ENCODE peak calls at places on chromosomes 6 and 20, in eight cellular contexts. Q, D, R, O, Y, Z, B and P are unnamed samples.

GRCh38 chr6:18081025-18081668 is 41.3 kb downstream of the NHLRC1 start:
- DNase-seq in B (no peak), O (no peak), Y (no peak), R (no peak), Q (no peak), Z (no peak), D (no peak), P (no peak)

GRCh38 chr6:137415127-137415833 is 78.9 kb downstream of the OLIG3 start:
- DNase-seq in R (peak; percentile 42), Q (peak; percentile 65), Z (peak; percentile 62), O (peak; percentile 28), D (peak; percentile 65), Y (peak; percentile 31), B (peak; percentile 52), P (peak; percentile 46)

GRCh38 chr6:31070711-31071197 is 41.6 kb downstream of the C6orf15 start:
- DNase-seq in Y (no peak), Q (peak; percentile 41), O (peak; percentile 56), Z (peak; percentile 58), D (no peak), B (peak; percentile 61), R (no peak), P (no peak)

GRCh38 chr6:82751718-82752117 is 313.9 kb downstream of the UBE3D start:
- DNase-seq in Z (no peak), Q (no peak), D (no peak), R (no peak), B (no peak), Y (no peak), O (no peak), P (no peak)

GRCh38 chr20:57659131-57659788 is 39.0 kb upstream of the ZBP1 start:
- DNase-seq in O (no peak), Y (peak; percentile 7), B (peak; percentile 34), Q (peak; percentile 18), D (peak; percentile 27), Z (no peak), R (no peak), P (no peak)

GRCh38 chr6:79984261-79984660 is 20.2 kb upstream of the TTK start:
- DNase-seq in R (peak; percentile 3), D (no peak), Q (no peak), O (peak; percentile 16), Z (no peak), B (no peak), Y (no peak), P (no peak)

GRCh38 chr20:25291432-25292133 is 43.7 kb downstream of the PYGB start:
- DNase-seq in B (no peak), Z (peak; percentile 33), D (peak; percentile 42), Y (no peak), O (no peak), Q (no peak), R (no peak), P (no peak)

GRCh38 chr6:3290501-3291211 is 31.9 kb downstream of the PSMG4 start:
- DNase-seq in Q (no peak), Y (no peak), D (peak; percentile 46), Z (peak; percentile 8), O (no peak), R (no peak), B (no peak), P (no peak)

GRCh38 chr6:52050051-52050405 is 37.4 kb downstream of the PKHD1 start:
- DNase-seq in B (no peak), Y (no peak), D (no peak), Z (no peak), R (no peak), O (no peak), Q (no peak), P (no peak)

DNA sequence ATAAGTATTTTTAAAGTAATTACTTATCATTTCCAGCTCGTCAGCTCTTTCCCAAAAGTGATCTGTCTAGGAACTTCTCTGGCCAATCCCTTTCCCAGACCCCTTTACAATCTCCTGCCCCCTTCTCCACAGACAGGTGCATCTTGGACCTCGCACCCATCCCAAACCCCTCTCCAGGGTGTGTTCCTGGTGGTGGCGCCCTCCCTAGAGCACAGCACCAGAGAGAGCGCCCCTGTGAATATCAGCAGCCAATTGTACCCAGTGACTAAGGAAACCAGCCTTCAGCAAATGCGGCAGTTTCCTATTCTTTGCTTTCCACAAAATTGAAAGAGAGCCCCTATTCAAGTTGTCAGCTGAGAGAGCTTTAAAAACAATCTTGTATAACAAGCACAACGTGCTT is 157.7 kb downstream of the RNASET2 start:
- DNase-seq in D (no peak), R (no peak), Z (no peak), Y (no peak), Q (no peak), O (no peak), B (peak; percentile 20), P (no peak)
- H3K27ac ChIP-seq in D (no peak overlapping the region), R (no peak overlapping the region), Z (no peak overlapping the region), Y (no peak overlapping the region), Q (no peak overlapping the region), O (no peak overlapping the region), B (no peak overlapping the region), P (no peak overlapping the region)

GRCh38 chr6:142700676-142701185 is 244.2 kb downstream of the HIVEP2 start:
- DNase-seq in O (no peak), B (no peak), Y (no peak), D (no peak), Z (no peak), R (no peak), Q (no peak), P (no peak)

GRCh38 chr6:142700032-142700431 is 244.9 kb downstream of the HIVEP2 start:
- DNase-seq in Z (no peak), O (no peak), Y (no peak), R (no peak), D (no peak), Q (no peak), B (no peak), P (no peak)

GRCh38 chr6:142702501-142703460 is 242.2 kb downstream of the HIVEP2 start:
- DNase-seq in Y (no peak), D (peak; percentile 62), O (no peak), R (no peak), Z (peak; percentile 13), Q (no peak), B (no peak), P (no peak)

GRCh38 chr6:142706200-142706599 is 238.8 kb downstream of the HIVEP2 start:
- DNase-seq in Y (no peak), O (no peak), Q (no peak), D (no peak), B (no peak), R (no peak), Z (no peak), P (no peak)

DNA sequence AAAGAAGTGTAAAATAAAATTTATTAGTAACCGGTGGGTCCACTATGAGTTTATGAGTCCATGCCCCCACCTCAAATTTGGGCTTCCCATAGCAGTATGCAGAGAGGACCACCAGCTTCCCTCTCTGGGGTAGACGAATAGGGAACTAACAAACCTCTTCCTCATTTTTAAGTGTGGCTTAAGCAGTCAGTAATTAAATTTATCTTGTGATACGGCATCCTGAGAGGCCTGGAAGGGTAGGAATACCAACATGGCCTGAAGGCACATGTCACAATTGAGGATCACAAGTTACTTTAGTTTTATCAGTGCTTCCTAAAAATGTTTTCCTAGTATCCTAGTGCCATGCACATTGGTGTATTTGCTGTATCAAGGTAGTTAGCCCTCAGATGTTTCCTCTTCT is 239.9 kb downstream of the HIVEP2 start:
- DNase-seq in Z (no peak), Q (no peak), R (no peak), B (no peak), D (no peak), O (no peak), Y (no peak), P (no peak)
- H3K4me1 ChIP-seq in Z (no peaks in the 10 kb centered on the region), Q (peaks cover 5% of the 10 kb centered on the region), R (no peaks in the 10 kb centered on the region), B (no peaks in the 10 kb centered on the region), D (no peaks in the 10 kb centered on the region), O (no peaks in the 10 kb centered on the region), Y (no peaks in the 10 kb centered on the region), P (no peaks in the 10 kb centered on the region)

GRCh38 chr20:45890077-45890996 is 671 bp downstream of the NEURL2 start:
- DNase-seq in O (no peak), Q (peak; percentile 83), Z (peak; percentile 85), R (no peak), D (peak; percentile 93), Y (peak; percentile 74), B (peak; percentile 86), P (peak; percentile 52)
- H3K27ac ChIP-seq in O (peak overlapping the region; percentile 77), Q (peak overlapping the region; percentile 87), Z (peak overlapping the region; percentile 72), R (peak overlapping the region; percentile 63), D (peak overlapping the region; percentile 53), Y (peak overlapping the region; percentile 86), B (peak overlapping the region; percentile 26), P (peak overlapping the region; percentile 67)

DNA sequence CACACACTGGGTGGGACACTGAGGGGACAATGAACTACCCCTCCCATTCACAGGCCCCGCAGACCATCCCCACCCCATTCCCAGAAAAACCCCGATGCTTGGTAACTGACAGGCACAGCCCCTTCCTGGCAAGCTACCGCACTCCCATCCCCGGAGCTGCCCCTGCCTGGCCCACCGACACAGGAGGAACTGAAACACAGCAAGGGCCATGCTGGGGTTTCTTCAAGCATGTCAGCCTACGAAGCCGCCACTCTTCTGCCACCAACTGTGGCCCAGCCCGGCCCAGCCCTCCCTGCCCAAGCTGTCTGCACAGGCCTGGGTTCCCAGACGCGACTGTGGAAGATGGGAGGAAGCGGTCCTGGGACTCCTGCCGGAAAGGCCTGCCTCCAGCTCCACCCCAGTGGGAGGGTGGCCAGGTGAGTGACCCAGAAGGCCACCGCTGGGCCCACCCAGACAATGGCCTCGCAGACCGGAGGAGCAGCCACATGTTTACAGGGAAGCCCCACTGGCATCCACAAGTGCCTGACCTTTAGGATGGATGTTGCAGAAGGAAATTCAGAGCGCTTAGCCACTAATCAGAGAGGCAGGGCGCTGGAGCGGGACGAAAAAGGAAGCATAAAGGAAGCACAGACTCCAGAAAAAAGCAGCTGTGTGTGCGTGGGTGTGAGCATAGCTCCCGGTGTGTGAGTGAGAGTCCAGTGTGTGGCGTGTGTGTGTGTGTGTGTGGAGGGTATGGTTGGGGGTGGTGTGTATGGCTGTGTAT is 91.5 kb downstream of the PRND start:
- DNase-seq in Q (no peak), Y (no peak), Z (peak; percentile 10), R (no peak), B (no peak), D (peak; percentile 74), O (no peak), P (no peak)
- H3K4me1 ChIP-seq in Q (peaks cover 68% of the 10 kb centered on the region), Y (peaks cover 41% of the 10 kb centered on the region), Z (peaks cover 5% of the 10 kb centered on the region), R (peaks cover 65% of the 10 kb centered on the region), B (no peaks in the 10 kb centered on the region), D (no peaks in the 10 kb centered on the region), O (peaks cover 6% of the 10 kb centered on the region), P (peaks cover 70% of the 10 kb centered on the region)

GRCh38 chr20:34706912-34707784 is 3.0 kb downstream of the TP53INP2 start:
- DNase-seq in R (no peak), O (no peak), Y (no peak), Z (no peak), B (no peak), Q (no peak), D (no peak), P (no peak)
- H3K27ac ChIP-seq in R (no peak overlapping the region), O (no peak overlapping the region), Y (no peak overlapping the region), Z (no peak overlapping the region), B (no peak overlapping the region), Q (peak overlapping the region; percentile 99), D (peak overlapping the region; percentile 25), P (no peak overlapping the region)